ENCODE peak calls at places on chromosomes 1 and 21, in seven cellular contexts. O, S, Y, I, L, D and Q are unnamed samples.

GRCh38 chr1:89987170-89987819 is 7.6 kb upstream of the ZNF326 start:
- DNase-seq in O (peak), S (peak), Y (peak), I (peak), L (peak), D (peak), Q (peak)

GRCh38 chr1:94955767-94956632 is 29.1 kb upstream of the CNN3 start:
- DNase-seq in O (no peak), S (no peak), Y (peak), I (no peak), L (no peak), D (no peak), Q (no peak)

GRCh38 chr1:3296858-3297257 is 157.6 kb upstream of the ARHGEF16 start:
- DNase-seq in O (no peak), S (no peak), Y (no peak), I (no peak), L (no peak), D (no peak), Q (no peak)

GRCh38 chr1:53314096-53314495 is 13.8 kb downstream of the LRP8 start:
- DNase-seq in O (no peak), S (no peak), Y (no peak), I (no peak), L (no peak), D (no peak), Q (no peak)

GRCh38 chr21:38768385-38769071 is 37.2 kb upstream of the ETS2 start:
- DNase-seq in O (no peak), S (peak), Y (no peak), I (peak), L (peak), D (peak), Q (no peak)

GRCh38 chr1:47915677-47916353 is 81.4 kb downstream of the TRABD2B start:
- DNase-seq in O (no peak), S (no peak), Y (no peak), I (no peak), L (no peak), D (no peak), Q (no peak)

GRCh38 chr1:147598631-147599361 is 57.5 kb downstream of the BCL9 start:
- DNase-seq in O (no peak), S (no peak), Y (peak), I (no peak), L (peak), D (no peak), Q (no peak)

GRCh38 chr1:194975913-194976312 is 1632.3 kb downstream of the KCNT2 start:
- DNase-seq in O (no peak), S (peak), Y (no peak), I (no peak), L (peak), D (peak), Q (no peak)

GRCh38 chr1:156126043-156126700 is 11.7 kb downstream of the LMNA start:
- DNase-seq in O (peak), S (peak), Y (peak), I (no peak), L (peak), D (peak), Q (peak)

GRCh38 chr1:40241372-40241771 is 6.4 kb upstream of the TMCO2 start:
- DNase-seq in O (no peak), S (peak), Y (no peak), I (no peak), L (no peak), D (no peak), Q (no peak)

GRCh38 chr1:46401964-46402626 is 8.0 kb downstream of the FAAH start:
- DNase-seq in O (peak), S (peak), Y (peak), I (no peak), L (peak), D (no peak), Q (peak)

GRCh38 chr1:20371411-20371810 is 80.7 kb downstream of the VWA5B1 start:
- DNase-seq in O (no peak), S (peak), Y (no peak), I (no peak), L (peak), D (no peak), Q (no peak)